ENCODE peak calls at places on chromosomes 5 and 9, in four cellular contexts. O is tibial nerve, Q is sigmoid colon, F is GM12891. B is an unnamed sample.

GRCh38 chr5:168329302-168329701 is 37.9 kb downstream of the WWC1 start:
- DNase-seq in O (no peak), Q (no peak), F (no peak), B (no peak)

GRCh38 chr5:37637165-37637845 is 202.5 kb downstream of the GDNF start:
- DNase-seq in O (no peak), Q (no peak), F (no peak), B (no peak)

GRCh38 chr9:134434896-134435506 is 108.7 kb downstream of the RXRA start:
- DNase-seq in O (peak), Q (peak), F (no peak), B (peak)

GRCh38 chr9:95507456-95508241 is 9.1 kb downstream of the PTCH1 start:
- DNase-seq in O (no peak), Q (peak), F (no peak), B (peak)

GRCh38 chr9:98887918-98888510 is 55.7 kb upstream of the COL15A1 start:
- DNase-seq in O (no peak), Q (no peak), F (no peak), B (no peak)

GRCh38 chr5:136856648-136857047 is 491.3 kb upstream of the TRPC7 start:
- DNase-seq in O (no peak), Q (no peak), F (no peak), B (no peak)

GRCh38 chr5:36569456-36569855 is 37.0 kb upstream of the SLC1A3 start:
- DNase-seq in O (peak), Q (no peak), F (no peak), B (no peak)

GRCh38 chr5:131640043-131640856 is 5.2 kb upstream of the RAPGEF6 start:
- DNase-seq in O (no peak), Q (no peak), F (no peak), B (peak)

GRCh38 chr5:17019324-17019723 is 83.2 kb upstream of the MYO10 start:
- DNase-seq in O (no peak), Q (no peak), F (no peak), B (no peak)

GRCh38 chr5:173010547-173011464 is 27.2 kb downstream of the ATP6V0E1 start:
- DNase-seq in O (peak), Q (peak), F (no peak), B (peak)

GRCh38 chr9:131178382-131178781 is 53.0 kb downstream of the NUP214 start:
- DNase-seq in O (peak), Q (peak), F (peak), B (peak)

GRCh38 chr5:143275871-143276363 is 127.6 kb downstream of the NR3C1 start:
- DNase-seq in O (no peak), Q (no peak), F (no peak), B (no peak)

GRCh38 chr9:88791105-88791805 is 200.0 kb upstream of the S1PR3 start:
- DNase-seq in O (peak), Q (no peak), F (no peak), B (no peak)

GRCh38 chr5:104344809-104345512 is 782.4 kb upstream of the NUDT12 start:
- DNase-seq in O (no peak), Q (no peak), F (no peak), B (no peak)

GRCh38 chr9:5389109-5389732 is 48.5 kb downstream of the PLGRKT start:
- DNase-seq in O (no peak), Q (no peak), F (no peak), B (no peak)

GRCh38 chr9:128911529-128912035 is 9.2 kb upstream of the PHYHD1 start:
- DNase-seq in O (no peak), Q (peak), F (no peak), B (no peak)

GRCh38 chr9:70040506-70040905 is 3.1 kb upstream of the MAMDC2 start:
- DNase-seq in O (no peak), Q (no peak), F (no peak), B (no peak)

GRCh38 chr5:142886211-142886610 is 116.0 kb downstream of the ARHGAP26 start:
- DNase-seq in O (no peak), Q (no peak), F (no peak), B (no peak)

GRCh38 chr5:421901-422300 is 21.1 kb upstream of the EXOC3 start:
- DNase-seq in O (no peak), Q (peak), F (no peak), B (no peak)
- TF ChIP-seq POLR2A in O (no peak), Q (no peak), F (no peak), B (no peak)

GRCh38 chr5:66788556-66788955 is 192.4 kb downstream of the MAST4 start:
- DNase-seq in O (no peak), Q (no peak), F (no peak), B (no peak)

GRCh38 chr5:66796306-66797292 is 200.4 kb downstream of the MAST4 start:
- DNase-seq in O (no peak), Q (no peak), F (no peak), B (no peak)

GRCh38 chr5:66789434-66789833 is 193.2 kb downstream of the MAST4 start:
- DNase-seq in O (no peak), Q (no peak), F (no peak), B (no peak)

GRCh38 chr5:66793049-66793448 is 196.9 kb downstream of the MAST4 start:
- DNase-seq in O (no peak), Q (no peak), F (no peak), B (no peak)
- TF ChIP-seq POLR2A in O (no peak), Q (no peak), F (no peak), B (no peak)

GRCh38 chr9:124415102-124415851 is at the start of gene PSMB7:
- DNase-seq in O (peak), Q (peak), F (peak), B (peak)
- TF ChIP-seq POLR2A in O (peak), Q (peak), F (peak), B (peak)

GRCh38 chr9:33288828-33289483 is 1.4 kb upstream of the NFX1 start:
- DNase-seq in O (no peak), Q (peak), F (no peak), B (no peak)

GRCh38 chr9:33289936-33290246 is 425 bp upstream of the NFX1 start:
- DNase-seq in O (no peak), Q (no peak), F (no peak), B (no peak)

GRCh38 chr9:33290247-33290993 is at the start of gene NFX1:
- DNase-seq in O (peak), Q (peak), F (peak), B (peak)

GRCh38 chr9:33289501-33289900 is 815 bp upstream of the NFX1 start:
- DNase-seq in O (no peak), Q (no peak), F (no peak), B (no peak)

DNA sequence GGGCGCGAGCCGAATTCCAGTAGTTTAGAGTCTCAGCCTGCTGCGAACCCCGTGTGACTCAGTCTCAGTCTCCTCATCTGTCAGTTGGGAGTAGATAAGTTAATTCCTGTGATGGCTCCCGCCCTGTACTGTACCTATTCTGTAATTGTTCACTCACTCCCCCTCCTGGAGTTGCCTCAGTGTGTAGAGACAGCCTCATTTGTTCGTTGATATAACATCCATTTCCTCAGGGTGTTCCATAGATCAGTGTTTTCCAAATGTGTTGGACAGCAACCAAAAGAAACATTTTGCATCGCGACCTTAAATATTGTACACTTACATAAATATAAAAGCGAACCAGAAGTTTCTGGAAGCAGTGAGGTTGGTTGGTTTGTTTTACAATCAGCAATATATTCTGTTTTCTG is 680 bp downstream of the NFX1 start:
- DNase-seq in O (no peak), Q (no peak), F (no peak), B (no peak)
- TF ChIP-seq POLR2A in O (no peak), Q (no peak), F (no peak), B (no peak)

GRCh38 chr5:181243521-181244307 is at the start of gene RACK1:
- DNase-seq in O (peak), Q (peak), F (no peak), B (no peak)
- TF ChIP-seq POLR2A in O (peak), Q (peak), F (peak), B (peak)

B was measured in erythroblast.